ENCODE peak calls at places on chromosomes 2 and 18, in five cellular contexts. Z, R, N, F and P are unnamed samples.

GRCh38 chr2:18721038-18721922 is 131.9 kb upstream of the NT5C1B start:
- DNase-seq in Z (no peak), R (no peak), N (peak; percentile 18), F (no peak), P (no peak)

GRCh38 chr2:37191253-37191652 is 2.8 kb upstream of the SULT6B1 start:
- DNase-seq in Z (no peak), R (no peak), N (no peak), F (no peak), P (no peak)

GRCh38 chr2:145484443-145485086 is 964.6 kb upstream of the ZEB2 start:
- DNase-seq in Z (no peak), R (peak; percentile 33), N (peak; percentile 84), F (no peak), P (no peak)

GRCh38 chr18:35045121-35045520 is 3.9 kb downstream of the MAPRE2 start:
- DNase-seq in Z (no peak), R (no peak), N (peak; percentile 81), F (no peak), P (no peak)

GRCh38 chr18:42274488-42275137 is 319.6 kb downstream of the PIK3C3 start:
- DNase-seq in Z (no peak), R (peak; percentile 1), N (peak; percentile 16), F (peak; percentile 62), P (no peak)

GRCh38 chr2:74440378-74441110 is 1.2 kb downstream of the RTKN start:
- DNase-seq in Z (peak; percentile 87), R (peak; percentile 58), N (peak; percentile 85), F (peak; percentile 95), P (no peak)

GRCh38 chr2:43110442-43110871 is 115.9 kb downstream of the ZFP36L2 start:
- DNase-seq in Z (peak; percentile 45), R (no peak), N (peak; percentile 86), F (peak; percentile 50), P (no peak)

GRCh38 chr18:75320506-75320905 is 107.0 kb downstream of the SMIM21 start:
- DNase-seq in Z (no peak), R (no peak), N (no peak), F (no peak), P (no peak)

GRCh38 chr18:35172009-35172408 is 68.8 kb upstream of the ZNF397 start:
- DNase-seq in Z (no peak), R (no peak), N (no peak), F (peak; percentile 36), P (no peak)

GRCh38 chr2:119028327-119029174 is 86.6 kb downstream of the MARCO start:
- DNase-seq in Z (peak; percentile 56), R (peak; percentile 27), N (peak; percentile 16), F (peak; percentile 45), P (no peak)

GRCh38 chr2:68362069-68362468 is 3.0 kb upstream of the PLEK start:
- DNase-seq in Z (peak; percentile 65), R (peak; percentile 94), N (peak; percentile 70), F (peak; percentile 66), P (peak; percentile 74)

GRCh38 chr2:3042601-3043585 is 334.7 kb downstream of the EIPR1 start:
- DNase-seq in Z (no peak), R (no peak), N (no peak), F (no peak), P (no peak)

GRCh38 chr2:180876506-180876905 is 103.9 kb upstream of the UBE2E3 start:
- DNase-seq in Z (no peak), R (no peak), N (no peak), F (no peak), P (no peak)

GRCh38 chr2:237097326-237097910 is 11.7 kb downstream of the COPS8 start:
- DNase-seq in Z (no peak), R (no peak), N (no peak), F (no peak), P (no peak)

GRCh38 chr2:197427986-197428385 is 6.8 kb downstream of the SF3B1 start:
- DNase-seq in Z (no peak), R (no peak), N (no peak), F (no peak), P (no peak)

GRCh38 chr2:232882505-232883115 is 12.5 kb downstream of the SNORC start:
- DNase-seq in Z (no peak), R (no peak), N (no peak), F (no peak), P (no peak)

GRCh38 chr2:112726487-112727190 is 5.8 kb downstream of the NT5DC4 start:
- DNase-seq in Z (peak; percentile 90), R (peak; percentile 87), N (peak; percentile 90), F (peak; percentile 91), P (peak; percentile 80)

GRCh38 chr18:37207343-37207742 is 358.3 kb downstream of the CELF4 start:
- DNase-seq in Z (no peak), R (no peak), N (no peak), F (no peak), P (no peak)

GRCh38 chr2:17813015-17813741 is 3.1 kb upstream of the MSGN1 start:
- DNase-seq in Z (no peak), R (peak; percentile 28), N (no peak), F (no peak), P (no peak)

GRCh38 chr2:85945172-85945571 is 56.4 kb upstream of the ST3GAL5 start:
- DNase-seq in Z (no peak), R (no peak), N (no peak), F (no peak), P (no peak)
- H3K9me3 ChIP-seq in Z (no peaks in the 10 kb centered on the region), R (peaks cover 20% of the 10 kb centered on the region), N (no peaks in the 10 kb centered on the region), F (peaks cover 21% of the 10 kb centered on the region), P (peaks cover 20% of the 10 kb centered on the region)

DNA sequence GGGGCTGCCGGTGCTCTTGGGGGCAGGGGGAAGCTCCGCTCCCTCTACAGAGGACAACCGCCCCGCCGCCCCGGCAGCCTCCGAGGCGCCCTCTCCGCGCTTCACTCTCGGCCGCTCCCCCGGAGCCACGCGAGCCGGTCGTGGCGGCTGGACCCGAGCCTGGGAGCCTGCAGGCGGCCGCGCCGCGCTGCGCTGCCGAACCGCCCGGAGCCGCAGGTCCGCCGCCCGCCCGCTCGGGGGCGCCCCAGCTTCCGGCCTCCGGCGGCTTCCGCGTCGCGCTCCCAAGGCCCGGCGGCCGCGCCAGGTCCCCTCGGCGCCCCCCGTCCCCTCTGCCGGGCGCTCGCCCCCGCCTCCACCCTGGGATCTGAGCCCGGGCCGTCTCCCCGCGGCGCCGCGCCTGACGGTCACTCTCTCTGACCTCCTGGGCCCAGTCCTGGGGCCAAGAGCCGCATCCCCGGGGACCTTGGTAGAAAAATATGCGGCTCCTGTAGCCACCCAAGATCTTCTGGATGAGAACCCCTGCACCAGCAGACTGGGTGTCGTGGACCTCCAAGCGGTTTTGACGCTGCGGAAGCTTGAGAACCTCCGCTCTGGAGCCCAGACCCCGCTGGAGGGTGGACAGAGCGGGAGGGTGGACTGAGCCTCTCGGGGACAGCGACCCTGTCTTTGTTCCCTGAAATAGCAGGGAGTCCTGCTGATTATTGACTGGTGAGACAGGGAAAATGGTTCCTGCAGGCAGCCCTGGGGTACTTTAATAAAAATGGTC is 44.3 kb downstream of the SERTAD2 start:
- DNase-seq in Z (peak; percentile 63), R (peak; percentile 66), N (peak; percentile 40), F (no peak), P (peak; percentile 59)
- TF ChIP-seq CTCF in Z (peak; percentile 65), R (peak; percentile 10), N (peak; percentile 2), F (no peak), P (no peak)

GRCh38 chr2:241279828-241280227 is 35.6 kb downstream of the HDLBP start:
- DNase-seq in Z (no peak), R (no peak), N (no peak), F (no peak), P (no peak)
- H3K27ac ChIP-seq in Z (no peak overlapping the region), R (no peak overlapping the region), N (no peak overlapping the region), F (peak overlapping the region; percentile 24), P (no peak overlapping the region)

GRCh38 chr2:101718479-101718878 is 21.0 kb downstream of the MAP4K4 start:
- DNase-seq in Z (no peak), R (no peak), N (no peak), F (no peak), P (no peak)
- H3K9me3 ChIP-seq in Z (no peaks in the 10 kb centered on the region), R (peaks cover 18% of the 10 kb centered on the region), N (no peaks in the 10 kb centered on the region), F (no peaks in the 10 kb centered on the region), P (no peaks in the 10 kb centered on the region)